ENCODE peak calls at places on chromosomes 16 and 17, in five cellular contexts. One of them, this sample, is unnamed.

GRCh38 chr17:57329380-57330214 is 73.3 kb downstream of the MSI2 start:
- DNase-seq in T1000: no peak
- DNase-seq in T-helper 1 cell: no peak
- DNase-seq in stromal cell of bone marrow: peak; percentile 15
- DNase-seq in mucosa of descending colon: no peak
- DNase-seq in this sample: no peak

GRCh38 chr17:5297245-5297644 is 15.2 kb downstream of the RABEP1 start:
- DNase-seq in T1000: no peak
- DNase-seq in T-helper 1 cell: no peak
- DNase-seq in stromal cell of bone marrow: no peak
- DNase-seq in mucosa of descending colon: no peak
- DNase-seq in this sample: no peak

GRCh38 chr17:81566461-81567126 is 14.4 kb upstream of the FAAP100 start:
- DNase-seq in T1000: peak; percentile 81
- DNase-seq in T-helper 1 cell: no peak
- DNase-seq in stromal cell of bone marrow: peak; percentile 91
- DNase-seq in mucosa of descending colon: peak; percentile 74
- DNase-seq in this sample: peak; percentile 98

GRCh38 chr16:85969159-85969558 is 70.2 kb downstream of the IRF8 start:
- DNase-seq in T1000: no peak
- DNase-seq in T-helper 1 cell: no peak
- DNase-seq in stromal cell of bone marrow: no peak
- DNase-seq in mucosa of descending colon: no peak
- DNase-seq in this sample: no peak

GRCh38 chr17:372157-373152 is 19.8 kb upstream of the RPH3AL start:
- DNase-seq in T1000: no peak
- DNase-seq in T-helper 1 cell: no peak
- DNase-seq in stromal cell of bone marrow: no peak
- DNase-seq in mucosa of descending colon: no peak
- DNase-seq in this sample: no peak

GRCh38 chr17:27379863-27380533 is 76.2 kb upstream of the KSR1 start:
- DNase-seq in T1000: no peak
- DNase-seq in T-helper 1 cell: no peak
- DNase-seq in stromal cell of bone marrow: no peak
- DNase-seq in mucosa of descending colon: peak; percentile 60
- DNase-seq in this sample: no peak

GRCh38 chr16:59632266-59632855 is 898.2 kb upstream of the GOT2 start:
- DNase-seq in T1000: peak; percentile 49
- DNase-seq in T-helper 1 cell: no peak
- DNase-seq in stromal cell of bone marrow: peak; percentile 72
- DNase-seq in mucosa of descending colon: no peak
- DNase-seq in this sample: no peak

GRCh38 chr16:69669577-69669976 is 56.8 kb downstream of the NQO1 start:
- DNase-seq in T1000: no peak
- DNase-seq in T-helper 1 cell: no peak
- DNase-seq in stromal cell of bone marrow: no peak
- DNase-seq in mucosa of descending colon: no peak
- DNase-seq in this sample: no peak

GRCh38 chr17:75411328-75412067 is 6.0 kb upstream of the GRB2 start:
- DNase-seq in T1000: no peak
- DNase-seq in T-helper 1 cell: no peak
- DNase-seq in stromal cell of bone marrow: no peak
- DNase-seq in mucosa of descending colon: no peak
- DNase-seq in this sample: no peak

GRCh38 chr16:892006-892405 is 78.8 kb downstream of the LMF1 start:
- DNase-seq in T1000: no peak
- DNase-seq in T-helper 1 cell: no peak
- DNase-seq in stromal cell of bone marrow: no peak
- DNase-seq in mucosa of descending colon: no peak
- DNase-seq in this sample: no peak

GRCh38 chr17:64133546-64134215 is 3.7 kb upstream of the ERN1 start:
- DNase-seq in T1000: no peak
- DNase-seq in T-helper 1 cell: no peak
- DNase-seq in stromal cell of bone marrow: no peak
- DNase-seq in mucosa of descending colon: no peak
- DNase-seq in this sample: peak; percentile 76

GRCh38 chr16:80804451-80805383 is at the start of gene CDYL2:
- DNase-seq in T1000: no peak
- DNase-seq in T-helper 1 cell: peak; percentile 19
- DNase-seq in stromal cell of bone marrow: no peak
- DNase-seq in mucosa of descending colon: peak; percentile 74
- DNase-seq in this sample: no peak

This sample was measured in amniotic stem cell.